ENCODE peak calls at places on chromosomes 16 and 17, in six cellular contexts. H is LoVo; J is NCI-H446 treated with DMSO at 0.1 percent for 48 hours; D is activated CD4-positive, alpha-beta memory T cell treated with anti-CD3 and anti-CD28 coated beads, Interleukin-2, amount 10 ng/mL, durations not matched to agents 7 days and 5 days; X is A549; K is stimulated activated naive CD4-positive, alpha-beta T cell. F is an unnamed sample.

GRCh38 chr17:80822700-80823410 is 168.8 kb upstream of the CHMP6 start:
- DNase-seq in H (no peak), J (no peak), D (no peak), X (no peak), K (no peak), F (no peak)

GRCh38 chr17:39838057-39838456 is 26.1 kb downstream of the IKZF3 start:
- DNase-seq in H (no peak), J (no peak), D (no peak), X (no peak), K (no peak), F (no peak)

GRCh38 chr16:21167929-21168602 is 9.6 kb downstream of the LDAF1 start:
- DNase-seq in H (no peak), J (no peak), D (no peak), X (no peak), K (no peak), F (no peak)

GRCh38 chr16:7843196-7843595 is 510.6 kb downstream of the RBFOX1 start:
- DNase-seq in H (no peak), J (no peak), D (no peak), X (no peak), K (no peak), F (no peak)

GRCh38 chr16:19595043-19595767 is 39.7 kb downstream of the VPS35L start:
- DNase-seq in H (peak; percentile 16), J (no peak), D (no peak), X (peak; percentile 76), K (no peak), F (peak; percentile 16)

GRCh38 chr17:39092672-39093250 is 58.7 kb downstream of the PLXDC1 start:
- DNase-seq in H (no peak), J (no peak), D (peak; percentile 18), X (no peak), K (no peak), F (no peak)

GRCh38 chr17:38584350-38584925 is 21.3 kb downstream of the SRCIN1 start:
- DNase-seq in H (peak; percentile 61), J (peak; percentile 39), D (peak; percentile 64), X (peak; percentile 92), K (peak; percentile 41), F (peak; percentile 45)

GRCh38 chr17:77745702-77746101 is 212.8 kb upstream of the TNRC6C start:
- DNase-seq in H (no peak), J (no peak), D (no peak), X (no peak), K (no peak), F (no peak)

GRCh38 chr16:80972611-80973010 is 34.1 kb downstream of the CMC2 start:
- DNase-seq in H (no peak), J (no peak), D (no peak), X (no peak), K (no peak), F (no peak)

GRCh38 chr17:48719642-48720262 is 2.6 kb downstream of the PRAC1 start:
- DNase-seq in H (peak; percentile 74), J (no peak), D (no peak), X (no peak), K (no peak), F (no peak)

GRCh38 chr16:2178321-2179106 is 17.9 kb downstream of the CASKIN1 start:
- DNase-seq in H (no peak), J (no peak), D (peak; percentile 46), X (no peak), K (peak; percentile 31), F (no peak)

GRCh38 chr17:65537845-65538678 is 23.4 kb downstream of the AXIN2 start:
- DNase-seq in H (no peak), J (no peak), D (peak; percentile 46), X (no peak), K (peak; percentile 50), F (no peak)

GRCh38 chr17:32783602-32784001 is 93.3 kb downstream of the MYO1D start:
- DNase-seq in H (peak; percentile 73), J (peak; percentile 64), D (no peak), X (peak; percentile 61), K (no peak), F (no peak)

GRCh38 chr17:43753488-43754129 is 5.0 kb downstream of the SOST start:
- DNase-seq in H (peak; percentile 8), J (no peak), D (peak; percentile 43), X (no peak), K (no peak), F (no peak)

GRCh38 chr17:75876938-75877751 is 1.2 kb downstream of the TRIM47 start:
- DNase-seq in H (peak; percentile 70), J (peak; percentile 56), D (peak; percentile 37), X (peak; percentile 85), K (peak; percentile 42), F (peak; percentile 88)

F was measured in mucosa of gallbladder.